ENCODE peak calls at places on chromosomes 5 and 9, in eight cellular contexts. One of them, this sample, is unnamed.

GRCh38 chr5:143402464-143403356 is 776 bp downstream of the NR3C1 start:
- DNase-seq in fibroblast of lung: peak
- DNase-seq in stimulated activated CD4-positive, alpha-beta T cell treated with anti-CD3 and anti-CD28 coated beads, Interleukin-15, amount 100 ng/mL, for 1 hour: peak
- DNase-seq in psoas muscle: peak
- DNase-seq in type B pancreatic cell: peak
- DNase-seq in T1000: peak
- DNase-seq in nucleus accumbens: peak
- DNase-seq in naive thymus-derived CD4-positive, alpha-beta T cell: peak
- DNase-seq in this sample: peak

GRCh38 chr9:35656841-35657326 is 935 bp downstream of the RMRP start:
- DNase-seq in fibroblast of lung: no peak
- DNase-seq in T1000: no peak
- DNase-seq in nucleus accumbens: no peak
- DNase-seq in psoas muscle: no peak
- DNase-seq in type B pancreatic cell: no peak
- DNase-seq in stimulated activated CD4-positive, alpha-beta T cell treated with anti-CD3 and anti-CD28 coated beads, Interleukin-15, amount 100 ng/mL, for 1 hour: no peak
- DNase-seq in naive thymus-derived CD4-positive, alpha-beta T cell: peak
- DNase-seq in this sample: no peak

GRCh38 chr5:1161832-1162229 is 39.6 kb upstream of the SLC6A19 start:
- DNase-seq in psoas muscle: no peak
- DNase-seq in type B pancreatic cell: no peak
- DNase-seq in fibroblast of lung: no peak
- DNase-seq in stimulated activated CD4-positive, alpha-beta T cell treated with anti-CD3 and anti-CD28 coated beads, Interleukin-15, amount 100 ng/mL, for 1 hour: no peak
- DNase-seq in naive thymus-derived CD4-positive, alpha-beta T cell: no peak
- DNase-seq in nucleus accumbens: peak
- DNase-seq in T1000: no peak
- DNase-seq in this sample: peak

GRCh38 chr5:74889523-74890105 is 23.4 kb upstream of the FAM169A start:
- DNase-seq in type B pancreatic cell: no peak
- DNase-seq in psoas muscle: no peak
- DNase-seq in naive thymus-derived CD4-positive, alpha-beta T cell: no peak
- DNase-seq in nucleus accumbens: no peak
- DNase-seq in fibroblast of lung: no peak
- DNase-seq in T1000: no peak
- DNase-seq in stimulated activated CD4-positive, alpha-beta T cell treated with anti-CD3 and anti-CD28 coated beads, Interleukin-15, amount 100 ng/mL, for 1 hour: no peak
- DNase-seq in this sample: no peak

GRCh38 chr5:138632900-138633489 is 57.8 kb upstream of the HSPA9 start:
- DNase-seq in psoas muscle: peak
- DNase-seq in naive thymus-derived CD4-positive, alpha-beta T cell: no peak
- DNase-seq in stimulated activated CD4-positive, alpha-beta T cell treated with anti-CD3 and anti-CD28 coated beads, Interleukin-15, amount 100 ng/mL, for 1 hour: no peak
- DNase-seq in fibroblast of lung: peak
- DNase-seq in nucleus accumbens: no peak
- DNase-seq in type B pancreatic cell: no peak
- DNase-seq in T1000: no peak
- DNase-seq in this sample: no peak

GRCh38 chr5:161547573-161548471 is 1.3 kb upstream of the GABRB2 start:
- DNase-seq in naive thymus-derived CD4-positive, alpha-beta T cell: no peak
- DNase-seq in T1000: peak
- DNase-seq in fibroblast of lung: no peak
- DNase-seq in nucleus accumbens: no peak
- DNase-seq in stimulated activated CD4-positive, alpha-beta T cell treated with anti-CD3 and anti-CD28 coated beads, Interleukin-15, amount 100 ng/mL, for 1 hour: no peak
- DNase-seq in type B pancreatic cell: no peak
- DNase-seq in psoas muscle: peak
- DNase-seq in this sample: no peak

GRCh38 chr9:23821400-23822181 is 4.4 kb downstream of the ELAVL2 start:
- DNase-seq in psoas muscle: no peak
- DNase-seq in stimulated activated CD4-positive, alpha-beta T cell treated with anti-CD3 and anti-CD28 coated beads, Interleukin-15, amount 100 ng/mL, for 1 hour: no peak
- DNase-seq in fibroblast of lung: no peak
- DNase-seq in naive thymus-derived CD4-positive, alpha-beta T cell: no peak
- DNase-seq in T1000: peak
- DNase-seq in type B pancreatic cell: no peak
- DNase-seq in nucleus accumbens: no peak
- DNase-seq in this sample: no peak

GRCh38 chr9:14107977-14108376 is 206.0 kb downstream of the NFIB start:
- DNase-seq in fibroblast of lung: no peak
- DNase-seq in nucleus accumbens: no peak
- DNase-seq in stimulated activated CD4-positive, alpha-beta T cell treated with anti-CD3 and anti-CD28 coated beads, Interleukin-15, amount 100 ng/mL, for 1 hour: no peak
- DNase-seq in psoas muscle: no peak
- DNase-seq in type B pancreatic cell: no peak
- DNase-seq in naive thymus-derived CD4-positive, alpha-beta T cell: no peak
- DNase-seq in T1000: no peak
- DNase-seq in this sample: no peak

GRCh38 chr9:134912126-134912840 is 5.4 kb downstream of the FCN1 start:
- DNase-seq in fibroblast of lung: no peak
- DNase-seq in nucleus accumbens: no peak
- DNase-seq in naive thymus-derived CD4-positive, alpha-beta T cell: no peak
- DNase-seq in psoas muscle: no peak
- DNase-seq in type B pancreatic cell: peak
- DNase-seq in stimulated activated CD4-positive, alpha-beta T cell treated with anti-CD3 and anti-CD28 coated beads, Interleukin-15, amount 100 ng/mL, for 1 hour: no peak
- DNase-seq in T1000: no peak
- DNase-seq in this sample: no peak

GRCh38 chr9:136502196-136502595 is 19.4 kb upstream of the SEC16A start:
- DNase-seq in T1000: no peak
- DNase-seq in stimulated activated CD4-positive, alpha-beta T cell treated with anti-CD3 and anti-CD28 coated beads, Interleukin-15, amount 100 ng/mL, for 1 hour: no peak
- DNase-seq in nucleus accumbens: no peak
- DNase-seq in naive thymus-derived CD4-positive, alpha-beta T cell: no peak
- DNase-seq in fibroblast of lung: no peak
- DNase-seq in type B pancreatic cell: no peak
- DNase-seq in psoas muscle: no peak
- DNase-seq in this sample: no peak

GRCh38 chr9:8589476-8589875 is 789.9 kb upstream of the DMAC1 start:
- DNase-seq in psoas muscle: no peak
- DNase-seq in fibroblast of lung: no peak
- DNase-seq in stimulated activated CD4-positive, alpha-beta T cell treated with anti-CD3 and anti-CD28 coated beads, Interleukin-15, amount 100 ng/mL, for 1 hour: no peak
- DNase-seq in T1000: no peak
- DNase-seq in type B pancreatic cell: no peak
- DNase-seq in nucleus accumbens: no peak
- DNase-seq in naive thymus-derived CD4-positive, alpha-beta T cell: no peak
- DNase-seq in this sample: no peak

GRCh38 chr5:116938488-116938887 is 363.9 kb upstream of the SEMA6A start:
- DNase-seq in psoas muscle: no peak
- DNase-seq in nucleus accumbens: no peak
- DNase-seq in fibroblast of lung: no peak
- DNase-seq in stimulated activated CD4-positive, alpha-beta T cell treated with anti-CD3 and anti-CD28 coated beads, Interleukin-15, amount 100 ng/mL, for 1 hour: no peak
- DNase-seq in naive thymus-derived CD4-positive, alpha-beta T cell: no peak
- DNase-seq in type B pancreatic cell: no peak
- DNase-seq in T1000: no peak
- DNase-seq in this sample: no peak

GRCh38 chr5:170388240-170388639 is 927 bp downstream of the KCNMB1 start:
- DNase-seq in nucleus accumbens: no peak
- DNase-seq in T1000: no peak
- DNase-seq in stimulated activated CD4-positive, alpha-beta T cell treated with anti-CD3 and anti-CD28 coated beads, Interleukin-15, amount 100 ng/mL, for 1 hour: no peak
- DNase-seq in naive thymus-derived CD4-positive, alpha-beta T cell: no peak
- DNase-seq in psoas muscle: no peak
- DNase-seq in type B pancreatic cell: no peak
- DNase-seq in fibroblast of lung: no peak
- DNase-seq in this sample: no peak

GRCh38 chr9:120107138-120107537 is 472.8 kb downstream of the CDK5RAP2 start:
- DNase-seq in naive thymus-derived CD4-positive, alpha-beta T cell: no peak
- DNase-seq in T1000: no peak
- DNase-seq in stimulated activated CD4-positive, alpha-beta T cell treated with anti-CD3 and anti-CD28 coated beads, Interleukin-15, amount 100 ng/mL, for 1 hour: no peak
- DNase-seq in type B pancreatic cell: no peak
- DNase-seq in nucleus accumbens: no peak
- DNase-seq in fibroblast of lung: no peak
- DNase-seq in psoas muscle: no peak
- DNase-seq in this sample: no peak

This sample was measured in prostate gland.